ENCODE peak calls at places on chromosomes 7 and 10, in eight cellular contexts. One of them, this sample, is unnamed.

GRCh38 chr10:119353438-119353837 is 146.1 kb downstream of the GRK5 start:
- DNase-seq in pons: no peak
- DNase-seq in cerebellar cortex: no peak
- DNase-seq in nucleus accumbens: no peak
- DNase-seq in ureter: no peak
- DNase-seq in PC-3: no peak
- DNase-seq in effector memory CD4-positive, alpha-beta T cell: no peak
- DNase-seq in activated CD4-positive, alpha-beta T cell treated with anti-CD3 and anti-CD28 coated beads for 24 hours: no peak
- DNase-seq in this sample: no peak

GRCh38 chr10:124565565-124566221 is 104.1 kb downstream of the LHPP start:
- DNase-seq in pons: no peak
- DNase-seq in cerebellar cortex: peak; percentile 40
- DNase-seq in nucleus accumbens: no peak
- DNase-seq in ureter: no peak
- DNase-seq in PC-3: peak; percentile 16
- DNase-seq in effector memory CD4-positive, alpha-beta T cell: no peak
- DNase-seq in activated CD4-positive, alpha-beta T cell treated with anti-CD3 and anti-CD28 coated beads for 24 hours: no peak
- DNase-seq in this sample: no peak

GRCh38 chr7:151374139-151374538 is 32.5 kb downstream of the NUB1 start:
- DNase-seq in pons: no peak
- DNase-seq in cerebellar cortex: no peak
- DNase-seq in nucleus accumbens: no peak
- DNase-seq in ureter: no peak
- DNase-seq in PC-3: no peak
- DNase-seq in effector memory CD4-positive, alpha-beta T cell: no peak
- DNase-seq in activated CD4-positive, alpha-beta T cell treated with anti-CD3 and anti-CD28 coated beads for 24 hours: no peak
- DNase-seq in this sample: no peak

GRCh38 chr7:137242616-137243015 is 100.9 kb downstream of the PTN start:
- DNase-seq in pons: no peak
- DNase-seq in cerebellar cortex: no peak
- DNase-seq in nucleus accumbens: no peak
- DNase-seq in ureter: no peak
- DNase-seq in PC-3: no peak
- DNase-seq in effector memory CD4-positive, alpha-beta T cell: no peak
- DNase-seq in activated CD4-positive, alpha-beta T cell treated with anti-CD3 and anti-CD28 coated beads for 24 hours: no peak
- DNase-seq in this sample: no peak

GRCh38 chr7:27590421-27590820 is 72.3 kb downstream of the HIBADH start:
- DNase-seq in pons: no peak
- DNase-seq in cerebellar cortex: no peak
- DNase-seq in nucleus accumbens: no peak
- DNase-seq in ureter: no peak
- DNase-seq in PC-3: no peak
- DNase-seq in effector memory CD4-positive, alpha-beta T cell: no peak
- DNase-seq in activated CD4-positive, alpha-beta T cell treated with anti-CD3 and anti-CD28 coated beads for 24 hours: no peak
- DNase-seq in this sample: no peak

GRCh38 chr7:106625678-106626301 is 35.2 kb downstream of the CCDC71L start:
- DNase-seq in pons: no peak
- DNase-seq in cerebellar cortex: no peak
- DNase-seq in nucleus accumbens: no peak
- DNase-seq in ureter: no peak
- DNase-seq in PC-3: no peak
- DNase-seq in effector memory CD4-positive, alpha-beta T cell: no peak
- DNase-seq in activated CD4-positive, alpha-beta T cell treated with anti-CD3 and anti-CD28 coated beads for 24 hours: no peak
- DNase-seq in this sample: no peak

GRCh38 chr10:5551531-5552375 is 27.0 kb downstream of the CALML3 start:
- DNase-seq in pons: no peak
- DNase-seq in cerebellar cortex: no peak
- DNase-seq in nucleus accumbens: no peak
- DNase-seq in ureter: no peak
- DNase-seq in PC-3: peak; percentile 84
- DNase-seq in effector memory CD4-positive, alpha-beta T cell: no peak
- DNase-seq in activated CD4-positive, alpha-beta T cell treated with anti-CD3 and anti-CD28 coated beads for 24 hours: peak; percentile 54
- DNase-seq in this sample: no peak

GRCh38 chr7:111089822-111090426 is 1.0 kb upstream of the LRRN3 start:
- DNase-seq in pons: peak; percentile 73
- DNase-seq in cerebellar cortex: peak; percentile 78
- DNase-seq in nucleus accumbens: no peak
- DNase-seq in ureter: no peak
- DNase-seq in PC-3: peak; percentile 65
- DNase-seq in effector memory CD4-positive, alpha-beta T cell: no peak
- DNase-seq in activated CD4-positive, alpha-beta T cell treated with anti-CD3 and anti-CD28 coated beads for 24 hours: no peak
- DNase-seq in this sample: peak; percentile 60

GRCh38 chr7:138848056-138848975 is 50.3 kb upstream of the ATP6V0A4 start:
- DNase-seq in pons: no peak
- DNase-seq in cerebellar cortex: no peak
- DNase-seq in nucleus accumbens: no peak
- DNase-seq in ureter: no peak
- DNase-seq in PC-3: no peak
- DNase-seq in effector memory CD4-positive, alpha-beta T cell: no peak
- DNase-seq in activated CD4-positive, alpha-beta T cell treated with anti-CD3 and anti-CD28 coated beads for 24 hours: no peak
- DNase-seq in this sample: no peak

This sample was measured in Ammon's horn.